ENCODE peak calls at places on chromosomes 11 and 22, in five cellular contexts. S is H9, P is SK-MEL-5, T is prostate gland, C is ovary. Z is an unnamed sample.
A peak's percentile ranks its signal among the peaks of the same experiment; 100 is the strongest.

GRCh38 chr22:23533771-23534191 is 46.3 kb downstream of the IGLL1 start:
- DNase-seq in T (no peak), P (no peak), C (peak; percentile 63), S (peak; percentile 59), Z (no peak)

GRCh38 chr11:1310772-1311468 is 1.5 kb upstream of the TOLLIP start:
- DNase-seq in S (no peak), T (no peak), P (no peak), C (no peak), Z (no peak)

GRCh38 chr22:22342697-22343602 is 98.4 kb downstream of the VPREB1 start:
- DNase-seq in P (peak; percentile 64), S (peak; percentile 93), T (peak; percentile 23), C (no peak), Z (peak; percentile 73)

GRCh38 chr22:50148991-50149721 is 21.4 kb upstream of the PANX2 start:
- DNase-seq in S (peak; percentile 79), T (peak; percentile 59), P (peak; percentile 75), C (no peak), Z (peak; percentile 75)

GRCh38 chr22:17370036-17370765 is 941 bp downstream of the CECR2 start:
- DNase-seq in C (peak; percentile 54), P (no peak), S (no peak), T (no peak), Z (no peak)

GRCh38 chr11:63673579-63673978 is 2.4 kb upstream of the ATL3 start:
- DNase-seq in P (no peak), S (no peak), C (no peak), T (no peak), Z (no peak)

GRCh38 chr22:39266398-39267030 is 21.7 kb upstream of the PDGFB start:
- DNase-seq in P (no peak), T (no peak), S (no peak), C (no peak), Z (no peak)

GRCh38 chr22:33923660-33924246 is 3.5 kb upstream of the LARGE1 start:
- DNase-seq in P (peak; percentile 90), S (peak; percentile 69), T (peak; percentile 74), C (peak; percentile 68), Z (peak; percentile 60)

GRCh38 chr11:808427-809286 is 1.1 kb upstream of the RPLP2 start:
- DNase-seq in S (no peak), P (no peak), C (no peak), T (no peak), Z (no peak)

GRCh38 chr11:118715245-118715807 is 35.9 kb upstream of the TREH start:
- DNase-seq in S (no peak), P (no peak), C (peak; percentile 45), T (no peak), Z (no peak)

GRCh38 chr11:95788921-95789505 is 569 bp downstream of the FAM76B start:
- DNase-seq in S (peak; percentile 57), P (peak; percentile 9), C (no peak), T (peak; percentile 6), Z (peak; percentile 46)

GRCh38 chr11:110100476-110101240 is 7.5 kb downstream of the ZC3H12C start:
- DNase-seq in C (no peak), P (no peak), S (no peak), T (no peak), Z (no peak)

GRCh38 chr11:78045851-78046485 is 17.7 kb upstream of the THRSP start:
- DNase-seq in S (peak; percentile 80), T (peak; percentile 70), P (peak; percentile 61), C (peak; percentile 88), Z (peak; percentile 88)

GRCh38 chr11:9802291-9802861 is 138.5 kb downstream of the SWAP70 start:
- DNase-seq in P (peak; percentile 47), C (no peak), T (peak; percentile 8), S (no peak), Z (no peak)

GRCh38 chr11:27471067-27471587 is 1.5 kb downstream of the LGR4 start:
- DNase-seq in P (no peak), S (no peak), T (peak; percentile 16), C (no peak), Z (peak; percentile 24)

GRCh38 chr11:78460468-78460867 is 42.8 kb upstream of the GAB2 start:
- DNase-seq in C (no peak), T (no peak), S (no peak), P (no peak), Z (no peak)

GRCh38 chr11:13761250-13761649 is 92.8 kb downstream of the FAR1 start:
- DNase-seq in T (no peak), P (no peak), C (no peak), S (no peak), Z (no peak)

GRCh38 chr22:45246060-45246985 is 5.6 kb upstream of the KIAA0930 start:
- DNase-seq in P (peak; percentile 75), T (peak; percentile 67), C (no peak), S (no peak), Z (peak; percentile 61)

GRCh38 chr11:13140028-13140870 is 131.1 kb downstream of the RASSF10 start:
- DNase-seq in P (peak; percentile 73), T (no peak), S (no peak), C (no peak), Z (peak; percentile 85)

GRCh38 chr22:23066200-23067022 is 3.9 kb upstream of the GNAZ start:
- DNase-seq in P (no peak), S (no peak), C (no peak), T (no peak), Z (no peak)

GRCh38 chr11:23288001-23288783 is 427.9 kb upstream of the CCDC179 start:
- DNase-seq in T (no peak), C (no peak), P (peak; percentile 23), S (no peak), Z (no peak)

GRCh38 chr11:60767388-60767811 is 10.7 kb downstream of the MS4A15 start:
- DNase-seq in C (no peak), T (no peak), S (peak; percentile 80), P (no peak), Z (no peak)

GRCh38 chr11:134652586-134653255 is 240.7 kb upstream of the B3GAT1 start:
- DNase-seq in S (no peak), P (no peak), C (no peak), T (no peak), Z (no peak)

GRCh38 chr11:80103149-80103859 is 662.5 kb upstream of the TENM4 start:
- DNase-seq in C (no peak), P (no peak), T (no peak), S (no peak), Z (no peak)

GRCh38 chr22:39349967-39350802 is at the start of gene SYNGR1:
- DNase-seq in S (no peak), P (no peak), C (peak; percentile 68), T (no peak), Z (no peak)

GRCh38 chr11:96242191-96242845 is 100.7 kb downstream of the MAML2 start:
- DNase-seq in T (no peak), P (no peak), S (no peak), C (no peak), Z (no peak)

GRCh38 chr22:37303821-37304274 is 21.5 kb downstream of the CYTH4 start:
- DNase-seq in C (no peak), S (no peak), T (no peak), P (peak; percentile 54), Z (no peak)

GRCh38 chr11:27902981-27903624 is 202.8 kb upstream of the BDNF start:
- DNase-seq in C (no peak), P (no peak), S (no peak), T (no peak), Z (no peak)